ENCODE peak calls at places on chromosomes 1 and 21, in nine cellular contexts. One of them, this sample, is unnamed.

GRCh38 chr1:158943059-158943458 is 11.7 kb downstream of the PYHIN1 start:
- DNase-seq in psoas muscle: no peak
- DNase-seq in astrocyte: no peak
- DNase-seq in tibial artery: no peak
- DNase-seq in transverse colon: no peak
- DNase-seq in pancreas: no peak
- DNase-seq in body of pancreas: no peak
- DNase-seq in bronchial epithelial cell: peak; percentile 71
- DNase-seq in breast epithelium: no peak
- DNase-seq in this sample: no peak

GRCh38 chr1:239456788-239457187 is 70.4 kb downstream of the CHRM3 start:
- DNase-seq in psoas muscle: no peak
- DNase-seq in astrocyte: peak; percentile 38
- DNase-seq in tibial artery: no peak
- DNase-seq in transverse colon: no peak
- DNase-seq in pancreas: no peak
- DNase-seq in body of pancreas: no peak
- DNase-seq in bronchial epithelial cell: no peak
- DNase-seq in breast epithelium: no peak
- DNase-seq in this sample: no peak

GRCh38 chr1:230823835-230824485 is 44.4 kb downstream of the C1orf198 start:
- DNase-seq in psoas muscle: no peak
- DNase-seq in astrocyte: no peak
- DNase-seq in tibial artery: no peak
- DNase-seq in transverse colon: no peak
- DNase-seq in pancreas: peak; percentile 51
- DNase-seq in body of pancreas: peak; percentile 47
- DNase-seq in bronchial epithelial cell: peak; percentile 28
- DNase-seq in breast epithelium: no peak
- DNase-seq in this sample: no peak

GRCh38 chr1:53069663-53070327 is 7.8 kb downstream of the PODN start:
- DNase-seq in psoas muscle: peak; percentile 41
- DNase-seq in astrocyte: no peak
- DNase-seq in tibial artery: peak; percentile 17
- DNase-seq in transverse colon: no peak
- DNase-seq in pancreas: no peak
- DNase-seq in body of pancreas: peak; percentile 7
- DNase-seq in bronchial epithelial cell: no peak
- DNase-seq in breast epithelium: no peak
- DNase-seq in this sample: no peak

GRCh38 chr1:18542351-18542750 is 61.6 kb downstream of the KLHDC7A start:
- DNase-seq in psoas muscle: no peak
- DNase-seq in astrocyte: no peak
- DNase-seq in tibial artery: no peak
- DNase-seq in transverse colon: no peak
- DNase-seq in pancreas: no peak
- DNase-seq in body of pancreas: no peak
- DNase-seq in bronchial epithelial cell: no peak
- DNase-seq in breast epithelium: no peak
- DNase-seq in this sample: no peak

GRCh38 chr1:209155556-209155955 is 428.0 kb upstream of the CAMK1G start:
- DNase-seq in psoas muscle: no peak
- DNase-seq in astrocyte: no peak
- DNase-seq in tibial artery: no peak
- DNase-seq in transverse colon: no peak
- DNase-seq in pancreas: no peak
- DNase-seq in body of pancreas: no peak
- DNase-seq in bronchial epithelial cell: no peak
- DNase-seq in breast epithelium: no peak
- DNase-seq in this sample: no peak

GRCh38 chr1:39977202-39977601 is 22.3 kb downstream of the MFSD2A start:
- DNase-seq in psoas muscle: no peak
- DNase-seq in astrocyte: peak; percentile 50
- DNase-seq in tibial artery: no peak
- DNase-seq in transverse colon: no peak
- DNase-seq in pancreas: no peak
- DNase-seq in body of pancreas: no peak
- DNase-seq in bronchial epithelial cell: peak; percentile 66
- DNase-seq in breast epithelium: no peak
- DNase-seq in this sample: no peak

GRCh38 chr1:15435239-15436077 is 2.8 kb upstream of the CTRC start:
- DNase-seq in psoas muscle: no peak
- DNase-seq in astrocyte: no peak
- DNase-seq in tibial artery: no peak
- DNase-seq in transverse colon: no peak
- DNase-seq in pancreas: no peak
- DNase-seq in body of pancreas: no peak
- DNase-seq in bronchial epithelial cell: no peak
- DNase-seq in breast epithelium: no peak
- DNase-seq in this sample: no peak

DNA sequence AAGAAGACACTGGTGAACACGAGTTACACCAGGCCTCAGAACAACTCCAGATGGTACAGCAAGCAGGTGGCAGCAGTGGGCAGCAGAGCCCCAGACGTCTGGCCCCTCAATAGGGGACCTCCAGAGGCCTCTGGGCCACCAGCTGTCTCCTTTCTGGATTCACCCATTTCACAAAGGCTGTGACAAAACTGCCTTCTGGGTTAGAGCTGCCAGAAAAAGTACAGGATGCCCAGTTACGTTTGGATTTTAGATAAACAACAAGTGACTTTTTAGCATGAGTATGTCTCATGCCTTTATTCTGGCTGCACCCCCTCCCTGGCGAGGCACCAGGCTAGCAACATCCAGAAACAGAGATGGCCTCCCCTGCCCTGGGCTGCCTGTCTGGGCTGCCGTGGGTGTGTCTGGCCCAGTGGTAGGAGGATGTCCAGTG is 30.1 kb downstream of the ITPKB start:
- DNase-seq in psoas muscle: no peak
- DNase-seq in astrocyte: no peak
- DNase-seq in tibial artery: no peak
- DNase-seq in transverse colon: no peak
- DNase-seq in pancreas: no peak
- DNase-seq in body of pancreas: no peak
- DNase-seq in bronchial epithelial cell: no peak
- DNase-seq in breast epithelium: no peak
- DNase-seq in this sample: no peak
- TF ChIP-seq CTCF in psoas muscle: no peak
- TF ChIP-seq CTCF in astrocyte: no peak
- TF ChIP-seq CTCF in tibial artery: no peak
- TF ChIP-seq CTCF in transverse colon: no peak
- TF ChIP-seq CTCF in pancreas: no peak
- TF ChIP-seq CTCF in body of pancreas: no peak
- TF ChIP-seq CTCF in bronchial epithelial cell: no peak
- TF ChIP-seq CTCF in breast epithelium: no peak
- TF ChIP-seq CTCF in this sample: no peak

DNA sequence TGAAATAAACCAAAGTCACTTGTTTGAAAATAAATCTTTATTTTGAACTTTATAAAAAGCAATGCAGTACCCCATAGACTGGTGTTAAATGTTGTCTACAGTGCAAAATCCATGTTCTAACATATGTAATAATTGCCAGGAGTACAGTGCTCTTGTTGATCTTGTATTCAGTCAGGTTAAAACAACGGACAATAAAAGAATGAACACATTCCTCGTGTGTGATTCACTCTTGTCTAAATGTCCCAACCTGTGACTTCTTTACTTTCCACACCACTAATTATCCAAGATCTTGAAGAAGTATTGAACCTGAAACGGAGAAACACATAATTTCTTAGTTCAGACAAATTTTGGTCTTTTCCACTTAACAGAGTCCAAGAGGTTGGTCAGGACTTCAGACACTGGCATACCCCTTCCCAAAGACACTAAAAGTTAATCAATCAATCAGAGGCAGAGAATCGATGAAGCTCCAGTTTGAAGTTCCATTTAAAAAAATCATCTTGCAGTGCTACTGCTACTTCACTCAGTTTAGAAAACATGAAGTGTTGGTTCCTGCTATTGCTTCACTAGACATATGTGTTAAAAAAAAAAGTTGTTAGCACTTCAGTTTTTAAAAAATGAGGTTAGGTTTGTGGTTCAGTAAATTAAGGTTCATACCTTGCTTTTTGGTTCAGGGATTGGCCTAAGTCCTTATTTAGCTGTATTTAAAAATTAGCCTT is 26.2 kb downstream of the ATP1B1 start:
- DNase-seq in psoas muscle: no peak
- DNase-seq in astrocyte: no peak
- DNase-seq in tibial artery: no peak
- DNase-seq in transverse colon: no peak
- DNase-seq in pancreas: no peak
- DNase-seq in body of pancreas: no peak
- DNase-seq in bronchial epithelial cell: peak; percentile 63
- DNase-seq in breast epithelium: no peak
- DNase-seq in this sample: no peak
- H3K36me3 ChIP-seq in psoas muscle: peaks cover 56% of the 10 kb centered on the region
- H3K36me3 ChIP-seq in astrocyte: peaks cover 11% of the 10 kb centered on the region
- H3K36me3 ChIP-seq in tibial artery: peaks cover 3% of the 10 kb centered on the region
- H3K36me3 ChIP-seq in transverse colon: peaks cover 32% of the 10 kb centered on the region
- H3K36me3 ChIP-seq in pancreas: no peaks in the 10 kb centered on the region
- H3K36me3 ChIP-seq in body of pancreas: peaks cover 9% of the 10 kb centered on the region
- H3K36me3 ChIP-seq in bronchial epithelial cell: no peaks in the 10 kb centered on the region
- H3K36me3 ChIP-seq in breast epithelium: no peaks in the 10 kb centered on the region
- H3K36me3 ChIP-seq in this sample: no peaks in the 10 kb centered on the region

GRCh38 chr1:179591592-179592580 is at the start of gene TDRD5:
- DNase-seq in psoas muscle: no peak
- DNase-seq in astrocyte: no peak
- DNase-seq in tibial artery: no peak
- DNase-seq in transverse colon: peak; percentile 69
- DNase-seq in pancreas: peak; percentile 34
- DNase-seq in body of pancreas: peak; percentile 49
- DNase-seq in bronchial epithelial cell: no peak
- DNase-seq in breast epithelium: peak; percentile 72
- DNase-seq in this sample: no peak
- TF ChIP-seq CTCF in psoas muscle: no peak
- TF ChIP-seq CTCF in astrocyte: no peak
- TF ChIP-seq CTCF in tibial artery: no peak
- TF ChIP-seq CTCF in transverse colon: no peak
- TF ChIP-seq CTCF in pancreas: no peak
- TF ChIP-seq CTCF in body of pancreas: no peak
- TF ChIP-seq CTCF in bronchial epithelial cell: no peak
- TF ChIP-seq CTCF in breast epithelium: peak; percentile 47
- TF ChIP-seq CTCF in this sample: no peak

DNA sequence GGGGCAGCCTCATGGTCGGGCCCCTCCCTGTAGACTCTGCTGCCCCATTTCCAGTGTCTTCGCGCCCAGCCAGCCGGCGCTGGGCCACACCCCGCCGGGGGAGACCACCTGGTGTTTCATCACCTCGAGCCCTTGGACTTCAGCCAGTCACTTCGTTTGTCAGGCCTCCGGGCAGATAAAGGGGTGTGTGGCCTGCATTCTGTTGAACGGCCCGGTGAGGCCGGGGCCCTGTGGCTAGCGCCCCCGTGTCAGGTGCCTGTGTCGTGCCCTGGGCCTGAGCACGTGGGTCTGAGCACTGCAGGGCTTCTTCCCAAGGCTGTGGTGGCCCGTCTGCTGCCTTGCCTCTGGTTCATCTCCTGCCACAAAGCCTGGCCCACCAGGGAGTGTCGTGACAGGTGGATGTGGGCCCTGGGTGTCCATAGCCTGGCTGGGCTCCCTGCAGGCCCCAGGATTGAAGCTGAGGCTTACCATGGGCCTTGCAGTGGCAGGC is 65.2 kb upstream of the DIP2A start:
- DNase-seq in psoas muscle: peak; percentile 75
- DNase-seq in astrocyte: no peak
- DNase-seq in tibial artery: no peak
- DNase-seq in transverse colon: no peak
- DNase-seq in pancreas: no peak
- DNase-seq in body of pancreas: no peak
- DNase-seq in bronchial epithelial cell: no peak
- DNase-seq in breast epithelium: no peak
- DNase-seq in this sample: no peak
- H3K36me3 ChIP-seq in psoas muscle: peaks cover 81% of the 10 kb centered on the region
- H3K36me3 ChIP-seq in astrocyte: peaks cover 6% of the 10 kb centered on the region
- H3K36me3 ChIP-seq in tibial artery: peaks cover 66% of the 10 kb centered on the region
- H3K36me3 ChIP-seq in transverse colon: peaks cover 20% of the 10 kb centered on the region
- H3K36me3 ChIP-seq in pancreas: no peaks in the 10 kb centered on the region
- H3K36me3 ChIP-seq in body of pancreas: no peaks in the 10 kb centered on the region
- H3K36me3 ChIP-seq in bronchial epithelial cell: peaks cover 10% of the 10 kb centered on the region
- H3K36me3 ChIP-seq in breast epithelium: peaks cover 14% of the 10 kb centered on the region
- H3K36me3 ChIP-seq in this sample: peaks cover 19% of the 10 kb centered on the region

DNA sequence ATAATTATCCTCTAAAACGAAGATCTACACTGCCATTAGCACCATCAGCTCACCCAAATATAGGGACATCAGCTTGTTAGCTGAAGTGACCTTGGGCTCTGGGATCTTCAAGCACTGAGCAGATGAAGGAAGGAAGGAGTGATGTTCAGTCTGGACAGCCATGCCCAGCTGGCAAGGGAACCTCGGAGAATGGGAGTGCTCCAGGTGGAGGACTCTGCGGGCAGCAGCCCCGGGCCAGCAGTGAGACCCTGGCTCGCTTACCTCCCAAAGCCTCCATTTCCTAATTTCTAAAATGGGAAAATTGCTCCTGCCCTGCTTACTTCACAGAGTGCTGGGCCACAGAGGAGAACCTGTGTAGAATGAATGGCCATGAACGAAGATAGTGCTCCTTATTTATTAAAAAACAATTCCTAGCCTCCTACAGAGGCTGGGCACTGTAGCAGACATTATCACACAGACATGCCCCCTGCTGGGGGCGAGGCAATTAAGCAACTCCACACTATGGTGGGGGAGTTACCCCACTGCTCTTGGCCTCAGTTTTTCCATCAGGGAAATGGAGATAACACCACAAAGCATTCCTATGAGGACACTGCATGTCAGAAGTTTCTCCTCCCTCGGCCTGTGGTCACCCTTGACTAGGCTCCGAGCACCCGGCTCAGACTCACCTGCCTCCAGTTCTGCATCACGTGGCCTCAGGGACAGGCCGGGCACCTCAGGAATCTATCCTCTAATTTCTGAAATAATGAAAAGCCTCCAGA is 117.6 kb downstream of the KCNN3 start:
- DNase-seq in psoas muscle: no peak
- DNase-seq in astrocyte: no peak
- DNase-seq in tibial artery: no peak
- DNase-seq in transverse colon: no peak
- DNase-seq in pancreas: no peak
- DNase-seq in body of pancreas: no peak
- DNase-seq in bronchial epithelial cell: no peak
- DNase-seq in breast epithelium: no peak
- DNase-seq in this sample: no peak
- TF ChIP-seq CTCF in psoas muscle: no peak
- TF ChIP-seq CTCF in astrocyte: no peak
- TF ChIP-seq CTCF in tibial artery: no peak
- TF ChIP-seq CTCF in transverse colon: no peak
- TF ChIP-seq CTCF in pancreas: no peak
- TF ChIP-seq CTCF in body of pancreas: no peak
- TF ChIP-seq CTCF in bronchial epithelial cell: no peak
- TF ChIP-seq CTCF in breast epithelium: no peak
- TF ChIP-seq CTCF in this sample: no peak